ENCODE peak calls at places on chromosomes 3 and 15, in four cellular contexts. G, O, K and R are unnamed samples.

GRCh38 chr3:190116551-190117067 is 4.1 kb downstream of the P3H2 start:
- DNase-seq in G (no peak), O (no peak), K (no peak), R (no peak)

GRCh38 chr3:56054827-56055226 is 413.4 kb downstream of the ERC2 start:
- DNase-seq in G (no peak), O (no peak), K (no peak), R (no peak)

GRCh38 chr3:34780973-34781372 is 858.4 kb upstream of the ARPP21 start:
- DNase-seq in G (no peak), O (no peak), K (no peak), R (no peak)

GRCh38 chr15:91338763-91339162 is 238.7 kb downstream of the SV2B start:
- DNase-seq in G (no peak), O (no peak), K (no peak), R (peak; percentile 33)

GRCh38 chr3:9695322-9695721 is 8.3 kb upstream of the CPNE9 start:
- DNase-seq in G (no peak), O (no peak), K (no peak), R (no peak)

GRCh38 chr3:88986834-88987233 is 120.6 kb upstream of the EPHA3 start:
- DNase-seq in G (no peak), O (no peak), K (no peak), R (no peak)

GRCh38 chr3:48503406-48504050 is 446 bp downstream of the SHISA5 start:
- DNase-seq in G (no peak), O (peak; percentile 51), K (no peak), R (peak; percentile 57)

GRCh38 chr3:111851511-111851954 is 7.5 kb upstream of the PHLDB2 start:
- DNase-seq in G (no peak), O (no peak), K (no peak), R (no peak)

GRCh38 chr3:98500019-98500418 is 2.5 kb downstream of the OR5K2 start:
- DNase-seq in G (no peak), O (no peak), K (no peak), R (no peak)

GRCh38 chr3:184582583-184582982 is 21.0 kb downstream of the EPHB3 start:
- DNase-seq in G (no peak), O (no peak), K (no peak), R (peak; percentile 50)

DNA sequence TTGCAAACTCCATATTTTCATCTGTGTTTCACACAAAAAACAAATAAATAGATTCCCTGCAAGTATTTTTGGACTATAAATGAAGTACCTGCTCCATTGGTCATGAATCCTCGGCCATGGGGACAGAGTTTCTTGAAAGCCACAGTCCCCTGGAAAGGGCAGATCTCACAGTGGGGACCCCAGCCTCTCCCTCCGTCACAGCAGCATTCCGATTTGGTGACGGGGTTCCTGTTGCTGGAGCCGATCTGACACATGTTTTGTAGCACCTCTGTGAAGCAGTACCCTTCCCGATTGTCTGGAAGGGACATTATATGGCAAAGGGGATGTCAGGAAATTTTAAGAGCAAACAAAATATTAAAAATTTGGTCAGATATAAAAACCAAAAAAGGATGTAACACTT is 96.2 kb downstream of the DUT start:
- DNase-seq in G (no peak), O (no peak), K (no peak), R (no peak)
- TF ChIP-seq CBFB in G (no peak), O (no peak), K (no peak), R (no peak)

GRCh38 chr3:133455281-133455680 is 55.4 kb downstream of the BFSP2 start:
- DNase-seq in G (no peak), O (no peak), K (no peak), R (no peak)

GRCh38 chr3:133455960-133456359 is 56.1 kb downstream of the BFSP2 start:
- DNase-seq in G (no peak), O (peak; percentile 17), K (no peak), R (no peak)

GRCh38 chr3:133459400-133459799 is 59.5 kb downstream of the BFSP2 start:
- DNase-seq in G (peak; percentile 27), O (no peak), K (no peak), R (no peak)

GRCh38 chr3:133457025-133457424 is 57.2 kb downstream of the BFSP2 start:
- DNase-seq in G (no peak), O (no peak), K (no peak), R (no peak)

GRCh38 chr3:133457465-133458067 is 57.7 kb downstream of the BFSP2 start:
- DNase-seq in G (no peak), O (peak; percentile 9), K (no peak), R (no peak)
- TF ChIP-seq MAX in G (no peak), O (no peak), K (no peak), R (no peak)

GRCh38 chr15:100284701-100285100 is 57.1 kb downstream of the ADAMTS17 start:
- DNase-seq in G (no peak), O (no peak), K (no peak), R (no peak)

GRCh38 chr15:100285641-100286295 is 56.0 kb downstream of the ADAMTS17 start:
- DNase-seq in G (no peak), O (no peak), K (no peak), R (no peak)

GRCh38 chr15:100281096-100281917 is 60.5 kb downstream of the ADAMTS17 start:
- DNase-seq in G (no peak), O (no peak), K (no peak), R (no peak)

GRCh38 chr15:100279849-100280248 is 61.9 kb downstream of the ADAMTS17 start:
- DNase-seq in G (no peak), O (no peak), K (no peak), R (no peak)

GRCh38 chr15:100284191-100284590 is 57.6 kb downstream of the ADAMTS17 start:
- DNase-seq in G (no peak), O (no peak), K (no peak), R (no peak)
- TF ChIP-seq CBFB in G (no peak), O (no peak), K (no peak), R (no peak)

GRCh38 chr15:57496946-57497944 is 94.5 kb upstream of the MYZAP start:
- DNase-seq in G (peak; percentile 100), O (no peak), K (no peak), R (no peak)
- TF ChIP-seq MAX in G (peak; percentile 78), O (no peak), K (no peak), R (no peak)